ENCODE peak calls at places on chromosomes 13 and 19, in six cellular contexts. K is iPS-NIHi11; Y is stimulated activated CD8-positive, alpha-beta memory T cell treated with anti-CD3 and anti-CD28 coated beads, Interleukin-15, amount 100 ng/mL, for 4 hours; S is stimulated activated CD4-positive, alpha-beta T cell treated with anti-CD3 and anti-CD28 coated beads, Interleukin-12 subunit alpha, Interleukin-12 subunit beta, amount 100 ng/mL, for 48 hours; A is A549; M is astrocyte. C is an unnamed sample.

GRCh38 chr19:2477732-2478191 is 1.8 kb downstream of the GADD45B start:
- DNase-seq in K (no peak), Y (no peak), S (no peak), A (peak), M (no peak), C (no peak)

GRCh38 chr13:79401259-79402071 is 4.6 kb downstream of the RBM26 start:
- DNase-seq in K (no peak), Y (no peak), S (no peak), A (no peak), M (no peak), C (no peak)

GRCh38 chr19:18437481-18438330 is at the start of gene ISYNA1:
- DNase-seq in K (peak), Y (peak), S (no peak), A (peak), M (no peak), C (no peak)

GRCh38 chr13:43528992-43529391 is 257.8 kb downstream of the ENOX1 start:
- DNase-seq in K (no peak), Y (no peak), S (no peak), A (no peak), M (no peak), C (no peak)

GRCh38 chr19:10363789-10364281 is 16.5 kb downstream of the TYK2 start:
- DNase-seq in K (no peak), Y (no peak), S (no peak), A (no peak), M (peak), C (no peak)

GRCh38 chr13:50843256-50844043 is at the start of gene DLEU7:
- DNase-seq in K (peak), Y (no peak), S (no peak), A (no peak), M (no peak), C (no peak)

GRCh38 chr19:43940719-43941118 is 5.6 kb upstream of the ZNF45 start:
- DNase-seq in K (no peak), Y (no peak), S (no peak), A (no peak), M (no peak), C (no peak)

GRCh38 chr19:16739546-16739945 is 19.9 kb downstream of the NWD1 start:
- DNase-seq in K (peak), Y (no peak), S (no peak), A (no peak), M (no peak), C (no peak)

GRCh38 chr13:33637978-33638743 is 179.8 kb upstream of the RFC3 start:
- DNase-seq in K (no peak), Y (no peak), S (no peak), A (no peak), M (peak), C (no peak)

GRCh38 chr19:48274173-48274572 is 4.3 kb downstream of the ZNF114 start:
- DNase-seq in K (no peak), Y (no peak), S (no peak), A (no peak), M (no peak), C (no peak)